ENCODE peak calls at places on chromosomes 5 and 9, in seven cellular contexts. V is aorta; Y is A549; K is SK-N-SH; C is CD8-positive, alpha-beta T cell; O is breast epithelium; Q is psoas muscle. A is an unnamed sample.

GRCh38 chr9:114558027-114558675 is 29.4 kb upstream of the ATP6V1G1 start:
- DNase-seq in V (no peak), Y (no peak), K (no peak), C (no peak), O (no peak), Q (no peak), A (peak; percentile 77)

GRCh38 chr5:110115485-110115884 is 425.8 kb downstream of the MAN2A1 start:
- DNase-seq in V (no peak), Y (no peak), K (no peak), C (no peak), O (no peak), Q (no peak), A (no peak)

GRCh38 chr5:97297063-97297715 is 114.1 kb upstream of the RIOK2 start:
- DNase-seq in V (no peak), Y (peak; percentile 31), K (peak; percentile 32), C (no peak), O (no peak), Q (no peak), A (peak; percentile 51)

GRCh38 chr9:32344551-32345182 is 39.8 kb upstream of the ACO1 start:
- DNase-seq in V (no peak), Y (no peak), K (no peak), C (no peak), O (no peak), Q (no peak), A (no peak)

GRCh38 chr5:36495638-36496010 is 110.8 kb upstream of the SLC1A3 start:
- DNase-seq in V (no peak), Y (no peak), K (no peak), C (no peak), O (no peak), Q (no peak), A (no peak)

GRCh38 chr9:28587052-28587451 is 1013.8 kb upstream of the C9orf72 start:
- DNase-seq in V (no peak), Y (no peak), K (no peak), C (no peak), O (no peak), Q (no peak), A (no peak)

GRCh38 chr5:37568018-37568753 is 189.1 kb downstream of the WDR70 start:
- DNase-seq in V (no peak), Y (no peak), K (no peak), C (no peak), O (no peak), Q (no peak), A (no peak)

GRCh38 chr5:67817652-67818051 is 397.9 kb upstream of the PIK3R1 start:
- DNase-seq in V (no peak), Y (no peak), K (no peak), C (no peak), O (no peak), Q (no peak), A (no peak)

GRCh38 chr5:135553688-135554462 is 18.1 kb upstream of the NEUROG1 start:
- DNase-seq in V (no peak), Y (peak; percentile 62), K (no peak), C (no peak), O (no peak), Q (no peak), A (peak; percentile 16)

GRCh38 chr9:14418262-14419200 is 104.6 kb upstream of the NFIB start:
- DNase-seq in V (no peak), Y (no peak), K (no peak), C (no peak), O (no peak), Q (no peak), A (no peak)

GRCh38 chr9:93673844-93674334 is 97.5 kb downstream of the PHF2 start:
- DNase-seq in V (peak; percentile 25), Y (no peak), K (peak; percentile 15), C (no peak), O (peak; percentile 43), Q (no peak), A (no peak)

GRCh38 chr9:129178983-129179382 is 922 bp upstream of the IER5L start:
- DNase-seq in V (no peak), Y (no peak), K (no peak), C (no peak), O (no peak), Q (no peak), A (no peak)

GRCh38 chr9:19994296-19994695 is 205.5 kb upstream of the SLC24A2 start:
- DNase-seq in V (no peak), Y (no peak), K (no peak), C (no peak), O (no peak), Q (no peak), A (no peak)

GRCh38 chr5:74094096-74094778 is 468.2 kb downstream of the ARHGEF28 start:
- DNase-seq in V (no peak), Y (no peak), K (peak; percentile 34), C (no peak), O (no peak), Q (no peak), A (no peak)

GRCh38 chr5:141618804-141619554 is at the start of gene DIAPH1:
- DNase-seq in V (peak; percentile 98), Y (peak; percentile 97), K (peak; percentile 99), C (peak; percentile 98), O (peak; percentile 97), Q (peak; percentile 99), A (peak; percentile 88)

GRCh38 chr5:137858223-137858916 is 9.3 kb upstream of the MYOT start:
- DNase-seq in V (no peak), Y (no peak), K (no peak), C (no peak), O (no peak), Q (no peak), A (no peak)

GRCh38 chr9:116160676-116161571 is 7.3 kb downstream of the PAPPA start:
- DNase-seq in V (no peak), Y (no peak), K (no peak), C (no peak), O (no peak), Q (no peak), A (no peak)

GRCh38 chr5:94849821-94850736 is 231.6 kb downstream of the SLF1 start:
- DNase-seq in V (no peak), Y (peak; percentile 65), K (peak; percentile 39), C (no peak), O (no peak), Q (no peak), A (peak; percentile 12)

GRCh38 chr5:54719384-54720306 is 202.1 kb downstream of the SNX18 start:
- DNase-seq in V (peak; percentile 56), Y (no peak), K (no peak), C (no peak), O (no peak), Q (no peak), A (no peak)

GRCh38 chr9:128355451-128355850 is 15.1 kb downstream of the SLC27A4 start:
- DNase-seq in V (no peak), Y (no peak), K (no peak), C (no peak), O (no peak), Q (no peak), A (no peak)

DNA sequence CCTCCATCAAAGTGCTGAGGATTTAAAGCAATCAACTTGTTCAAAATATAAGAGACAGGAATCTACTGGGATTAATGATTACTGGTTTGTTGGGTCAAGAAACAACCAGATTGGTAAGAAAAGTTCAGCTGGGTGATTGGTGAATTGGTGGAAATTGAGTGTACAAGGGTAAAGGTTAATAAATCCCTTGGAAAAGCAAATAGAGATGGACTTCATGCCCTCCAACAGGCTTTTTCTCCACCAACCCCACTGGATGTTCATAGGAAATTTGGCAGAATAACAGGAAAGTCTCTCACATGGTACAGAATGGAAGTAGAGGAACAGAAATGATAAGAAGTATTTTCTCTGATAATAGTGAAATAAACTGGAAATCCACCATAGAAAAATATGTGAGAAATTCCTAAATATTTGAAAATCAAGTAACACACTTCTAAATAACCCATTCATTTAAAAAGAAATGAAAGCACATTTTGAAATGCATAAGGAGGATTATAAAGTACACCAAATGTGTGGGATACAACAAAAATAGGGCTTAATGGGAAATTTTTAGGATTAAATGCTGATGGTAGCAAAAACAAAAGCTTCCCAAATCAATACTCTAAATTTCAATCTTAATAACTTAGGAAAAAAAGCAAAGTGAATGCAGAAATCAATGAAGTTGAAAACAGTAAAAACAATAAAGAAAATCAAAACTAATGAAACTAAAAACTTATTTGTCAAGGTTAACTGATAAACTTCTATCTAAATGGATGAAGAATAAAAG is 426.2 kb downstream of the HTR1A start:
- DNase-seq in V (no peak), Y (no peak), K (no peak), C (no peak), O (no peak), Q (no peak), A (no peak)
- H3K9me3 ChIP-seq in V (no peaks in the 10 kb centered on the region), Y (no peaks in the 10 kb centered on the region), K (no peaks in the 10 kb centered on the region), C (no peaks in the 10 kb centered on the region), O (no peaks in the 10 kb centered on the region), Q (no peaks in the 10 kb centered on the region), A (no peaks in the 10 kb centered on the region)

DNA sequence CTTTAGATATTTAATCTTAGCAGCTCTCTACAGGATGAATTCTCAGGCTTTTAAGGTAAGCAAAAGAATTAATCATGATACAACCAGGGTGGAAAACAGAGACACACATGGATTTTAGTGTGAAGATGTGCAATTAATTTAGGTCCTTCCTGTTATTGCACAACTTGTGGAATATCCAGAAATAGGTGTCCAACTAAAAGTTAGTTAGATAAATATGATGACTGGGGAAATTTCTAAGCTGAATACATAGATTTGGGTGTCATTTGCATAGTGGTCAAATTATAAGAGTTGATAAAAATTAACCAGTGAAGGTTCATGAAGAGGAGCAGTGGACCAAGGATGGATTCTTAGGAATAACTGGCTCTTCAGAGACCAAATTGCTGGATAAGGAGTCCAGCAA is 266.1 kb downstream of the PRR16 start:
- DNase-seq in V (no peak), Y (no peak), K (no peak), C (no peak), O (no peak), Q (no peak), A (no peak)
- H3K9me3 ChIP-seq in V (no peaks in the 10 kb centered on the region), Y (no peaks in the 10 kb centered on the region), K (no peaks in the 10 kb centered on the region), C (no peaks in the 10 kb centered on the region), O (no peaks in the 10 kb centered on the region), Q (no peaks in the 10 kb centered on the region), A (no peaks in the 10 kb centered on the region)

DNA sequence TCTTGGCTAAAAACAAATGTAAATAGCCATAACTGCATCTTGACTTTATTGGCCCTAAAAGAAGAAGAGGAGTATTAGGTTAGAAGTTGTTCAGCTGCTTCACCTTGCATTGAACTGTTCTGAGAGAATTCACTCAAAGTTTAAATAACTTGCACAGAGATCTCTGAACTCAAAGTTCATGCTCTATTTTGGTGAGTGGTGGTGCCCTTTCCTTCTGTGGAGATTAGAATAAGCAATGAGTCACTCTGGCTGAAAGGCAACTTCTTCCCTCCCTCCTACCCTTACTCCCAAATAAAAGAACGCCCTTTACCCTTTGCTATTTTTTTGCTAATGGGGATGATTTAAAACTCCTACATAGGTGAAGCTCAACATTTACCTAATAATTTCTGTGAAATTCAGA is 48.9 kb downstream of the ERMP1 start:
- DNase-seq in V (no peak), Y (no peak), K (no peak), C (no peak), O (no peak), Q (no peak), A (no peak)
- H3K9me3 ChIP-seq in V (peaks cover 4% of the 10 kb centered on the region), Y (peaks cover 25% of the 10 kb centered on the region), K (no peaks in the 10 kb centered on the region), C (no peaks in the 10 kb centered on the region), O (peaks cover 23% of the 10 kb centered on the region), Q (peaks cover 5% of the 10 kb centered on the region), A (no peaks in the 10 kb centered on the region)

DNA sequence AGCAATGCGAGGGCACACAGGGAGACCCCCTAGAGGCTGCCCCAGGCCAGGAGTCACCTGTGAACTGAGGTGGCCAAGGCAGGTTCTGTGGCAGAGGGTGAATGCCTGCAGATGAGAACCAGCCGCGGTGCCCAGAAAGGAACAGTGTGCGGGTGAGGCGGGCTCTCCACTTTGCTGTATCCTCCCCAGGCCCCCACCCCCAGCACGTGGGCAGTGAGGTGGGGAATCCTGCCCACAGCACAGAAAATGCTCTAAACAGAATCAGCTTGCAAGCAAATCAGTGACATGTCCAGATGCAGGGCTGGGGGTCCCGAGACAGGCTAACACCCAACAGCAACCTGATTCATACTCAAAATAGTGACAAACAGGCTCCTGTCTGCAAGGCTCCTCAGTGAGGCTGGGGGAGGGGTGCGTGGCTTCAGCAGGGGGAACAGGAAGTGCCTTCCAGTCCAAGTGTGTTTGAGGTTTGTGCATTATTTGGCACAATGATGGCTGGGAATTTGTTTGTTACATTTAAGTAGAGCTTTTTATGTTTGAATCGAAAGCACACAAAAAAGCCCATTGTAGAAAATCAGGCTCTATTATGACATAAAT is 201.5 kb downstream of the HSD17B3 start:
- DNase-seq in V (peak; percentile 73), Y (no peak), K (no peak), C (no peak), O (no peak), Q (no peak), A (no peak)
- H3K9me3 ChIP-seq in V (no peaks in the 10 kb centered on the region), Y (no peaks in the 10 kb centered on the region), K (no peaks in the 10 kb centered on the region), C (no peaks in the 10 kb centered on the region), O (peaks cover 13% of the 10 kb centered on the region), Q (peaks cover 6% of the 10 kb centered on the region), A (no peaks in the 10 kb centered on the region)

A was measured in PC-9.